ENCODE peak calls at places on chromosomes 5 and 9, in ten cellular contexts. N is M059J; Y is PC-3; O is left ventricle myocardium superior; U is B cell; D is AG04450; H is activated CD4-positive, CD25-positive, alpha-beta regulatory T cell treated with anti-CD3 and anti-CD28 coated beads, Interleukin-2, amount 50 U/mL, for 72 hours; C is activated gamma-delta T cell; M is cardiac muscle cell; A is naive thymus-derived CD8-positive, alpha-beta T cell. P is an unnamed sample.

GRCh38 chr5:6732634-6733410 is 19.6 kb downstream of the TENT4A start:
- DNase-seq in N (peak), Y (peak), O (peak), U (peak), D (no peak), H (no peak), C (no peak), M (peak), A (no peak), P (peak)

GRCh38 chr5:98095072-98095471 is 678.4 kb upstream of the RGMB start:
- DNase-seq in N (peak), Y (no peak), O (no peak), U (no peak), D (no peak), H (no peak), C (no peak), M (no peak), A (no peak), P (peak)

GRCh38 chr9:91177661-91178280 is 183.9 kb downstream of the AUH start:
- DNase-seq in N (peak), Y (peak), O (no peak), U (no peak), D (no peak), H (no peak), C (peak), M (no peak), A (no peak), P (no peak)

GRCh38 chr9:3285365-3286161 is 240.2 kb downstream of the RFX3 start:
- DNase-seq in N (peak), Y (no peak), O (no peak), U (no peak), D (no peak), H (no peak), C (no peak), M (peak), A (no peak), P (peak)

GRCh38 chr5:179387151-179388110 is 42.2 kb upstream of the ADAMTS2 start:
- DNase-seq in N (peak), Y (no peak), O (no peak), U (no peak), D (no peak), H (no peak), C (no peak), M (no peak), A (no peak), P (no peak)

GRCh38 chr5:33894566-33894965 is 2.8 kb upstream of the ADAMTS12 start:
- DNase-seq in N (peak), Y (peak), O (no peak), U (no peak), D (no peak), H (no peak), C (no peak), M (no peak), A (no peak), P (no peak)

GRCh38 chr9:6072865-6073264 is 57.4 kb upstream of the RANBP6 start:
- DNase-seq in N (no peak), Y (no peak), O (no peak), U (no peak), D (no peak), H (no peak), C (no peak), M (no peak), A (no peak), P (no peak)

GRCh38 chr5:73357576-73357975 is 91.0 kb downstream of the FOXD1 start:
- DNase-seq in N (no peak), Y (no peak), O (no peak), U (no peak), D (no peak), H (no peak), C (no peak), M (no peak), A (no peak), P (peak)

GRCh38 chr9:37917315-37917731 is 13.4 kb upstream of the SLC25A51 start:
- DNase-seq in N (no peak), Y (no peak), O (no peak), U (no peak), D (no peak), H (no peak), C (no peak), M (no peak), A (no peak), P (no peak)

GRCh38 chr9:127637322-127637847 is 25.3 kb downstream of the STXBP1 start:
- DNase-seq in N (peak), Y (peak), O (no peak), U (no peak), D (peak), H (no peak), C (no peak), M (peak), A (no peak), P (peak)

GRCh38 chr9:75903785-75904360 is 13.4 kb downstream of the PCSK5 start:
- DNase-seq in N (peak), Y (no peak), O (no peak), U (no peak), D (no peak), H (no peak), C (no peak), M (peak), A (no peak), P (peak)

P was measured in dermis blood vessel endothelial cell.